ENCODE peak calls at places on chromosomes 5 and 9, in eight cellular contexts. Q is skeletal muscle cell, P is cardiac muscle cell, U is SK-N-SH, A is fibroblast of lung, O is foreskin fibroblast, S is MM.1S, G is HepG2. M is an unnamed sample.

GRCh38 chr5:14790220-14790619 is 81.4 kb downstream of the ANKH start:
- DNase-seq in Q (no peak), P (peak), U (no peak), A (peak), O (no peak), S (no peak), G (no peak), M (no peak)

GRCh38 chr9:35616681-35617459 is 1.3 kb downstream of the CD72 start:
- DNase-seq in Q (no peak), P (peak), U (peak), A (peak), O (peak), S (peak), G (no peak), M (no peak)

GRCh38 chr9:33430942-33431341 is 16.5 kb downstream of the AQP3 start:
- DNase-seq in Q (no peak), P (no peak), U (no peak), A (peak), O (no peak), S (no peak), G (no peak), M (no peak)

GRCh38 chr5:89628876-89629635 is 746.1 kb upstream of the MEF2C start:
- DNase-seq in Q (no peak), P (peak), U (no peak), A (peak), O (no peak), S (no peak), G (no peak), M (no peak)

GRCh38 chr9:100294341-100294740 is 58.4 kb downstream of the TEX10 start:
- DNase-seq in Q (no peak), P (peak), U (no peak), A (peak), O (no peak), S (no peak), G (no peak), M (no peak)

GRCh38 chr9:109652971-109653370 is 127.0 kb upstream of the PALM2AKAP2 start:
- DNase-seq in Q (no peak), P (peak), U (peak), A (peak), O (peak), S (no peak), G (peak), M (no peak)

GRCh38 chr9:33939924-33940874 is 108.5 kb downstream of the UBAP2 start:
- DNase-seq in Q (no peak), P (peak), U (no peak), A (no peak), O (no peak), S (no peak), G (peak), M (no peak)

GRCh38 chr9:108534741-108535140 is 321.0 kb downstream of the ACTL7B start:
- DNase-seq in Q (no peak), P (peak), U (no peak), A (peak), O (peak), S (no peak), G (no peak), M (no peak)

GRCh38 chr9:20760246-20760901 is 76.3 kb downstream of the FOCAD start:
- DNase-seq in Q (no peak), P (peak), U (no peak), A (no peak), O (no peak), S (no peak), G (no peak), M (no peak)

GRCh38 chr9:124328285-124328684 is 70.5 kb downstream of the NEK6 start:
- DNase-seq in Q (no peak), P (no peak), U (no peak), A (no peak), O (no peak), S (no peak), G (no peak), M (no peak)

GRCh38 chr9:128146591-128147120 is 2.6 kb upstream of the LCN2 start:
- DNase-seq in Q (no peak), P (no peak), U (no peak), A (no peak), O (no peak), S (no peak), G (no peak), M (no peak)

GRCh38 chr9:98010450-98010849 is 27.3 kb downstream of the ANP32B start:
- DNase-seq in Q (no peak), P (peak), U (peak), A (peak), O (peak), S (peak), G (no peak), M (peak)

GRCh38 chr9:85515021-85515420 is 226.7 kb downstream of the AGTPBP1 start:
- DNase-seq in Q (no peak), P (no peak), U (no peak), A (no peak), O (no peak), S (no peak), G (no peak), M (no peak)

GRCh38 chr5:131382407-131383395 is 118.8 kb downstream of the CDC42SE2 start:
- DNase-seq in Q (no peak), P (peak), U (peak), A (peak), O (peak), S (peak), G (peak), M (no peak)

GRCh38 chr9:91179237-91180138 is 182.2 kb downstream of the AUH start:
- DNase-seq in Q (peak), P (no peak), U (no peak), A (peak), O (peak), S (no peak), G (no peak), M (no peak)

GRCh38 chr5:14143843-14144585 is 872 bp downstream of the TRIO start:
- DNase-seq in Q (no peak), P (peak), U (peak), A (peak), O (peak), S (peak), G (no peak), M (no peak)

GRCh38 chr9:137317021-137317978 is 15.2 kb upstream of the NRARP start:
- DNase-seq in Q (no peak), P (no peak), U (peak), A (no peak), O (no peak), S (no peak), G (no peak), M (no peak)

GRCh38 chr9:79578891-79579290 is 7.1 kb downstream of the TLE4 start:
- DNase-seq in Q (no peak), P (no peak), U (no peak), A (no peak), O (no peak), S (no peak), G (no peak), M (no peak)

GRCh38 chr5:100550531-100551036 is 15.4 kb downstream of the FAM174A start:
- DNase-seq in Q (no peak), P (no peak), U (no peak), A (no peak), O (peak), S (peak), G (no peak), M (peak)

GRCh38 chr9:129102791-129103594 is 7.6 kb downstream of the CRAT start:
- DNase-seq in Q (peak), P (peak), U (peak), A (peak), O (peak), S (peak), G (peak), M (no peak)

GRCh38 chr9:137070906-137071275 is 534 bp upstream of the SAPCD2 start:
- DNase-seq in Q (no peak), P (no peak), U (peak), A (no peak), O (no peak), S (no peak), G (peak), M (no peak)

GRCh38 chr5:151718168-151718567 is 31.5 kb upstream of the SPARC start:
- DNase-seq in Q (no peak), P (no peak), U (no peak), A (peak), O (peak), S (no peak), G (no peak), M (no peak)

GRCh38 chr5:64637144-64637543 is 53.2 kb upstream of the SHISAL2B start:
- DNase-seq in Q (no peak), P (no peak), U (no peak), A (no peak), O (no peak), S (no peak), G (no peak), M (no peak)

GRCh38 chr5:172603425-172603824 is 37.6 kb upstream of the NEURL1B start:
- DNase-seq in Q (peak), P (peak), U (no peak), A (peak), O (peak), S (no peak), G (no peak), M (no peak)

GRCh38 chr5:172600571-172600970 is 40.5 kb upstream of the NEURL1B start:
- DNase-seq in Q (no peak), P (no peak), U (no peak), A (no peak), O (no peak), S (no peak), G (no peak), M (no peak)

GRCh38 chr5:172606156-172606785 is 34.8 kb upstream of the NEURL1B start:
- DNase-seq in Q (no peak), P (no peak), U (no peak), A (no peak), O (no peak), S (no peak), G (no peak), M (no peak)

GRCh38 chr5:172605466-172605865 is 35.6 kb upstream of the NEURL1B start:
- DNase-seq in Q (no peak), P (no peak), U (no peak), A (no peak), O (no peak), S (no peak), G (no peak), M (no peak)

GRCh38 chr5:172602712-172603289 is 38.3 kb upstream of the NEURL1B start:
- DNase-seq in Q (no peak), P (peak), U (no peak), A (no peak), O (peak), S (no peak), G (no peak), M (no peak)
- H3K4me3 ChIP-seq in Q (no peak), P (no peak), U (no peak), A (no peak), O (no peak), S (no peak), G (no peak), M (no peak)

DNA sequence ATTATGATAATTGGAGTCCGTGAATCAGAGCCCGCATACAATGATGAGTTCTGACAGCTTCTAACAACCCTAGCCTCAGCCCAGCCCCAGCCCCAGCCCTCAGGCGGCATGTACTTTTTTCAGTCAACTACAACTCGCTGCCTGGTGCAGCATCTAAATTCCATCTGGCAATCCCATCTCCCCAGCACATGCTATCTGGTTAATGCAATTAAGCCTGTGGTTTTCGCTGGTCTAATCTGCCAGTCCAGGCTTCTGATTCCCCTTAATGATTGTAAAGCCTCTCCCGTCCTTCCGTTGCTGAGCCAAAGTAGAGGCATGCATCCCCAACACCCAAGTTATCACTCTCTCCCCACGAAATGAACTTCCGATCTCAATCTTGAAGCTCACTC is 903 bp downstream of the ELAVL2 start:
- DNase-seq in Q (no peak), P (no peak), U (peak), A (no peak), O (no peak), S (no peak), G (no peak), M (no peak)
- H3K4me3 ChIP-seq in Q (peak), P (peak), U (peak), A (no peak), O (peak), S (no peak), G (no peak), M (peak)

GRCh38 chr9:17536027-17536426 is 42.8 kb upstream of the SH3GL2 start:
- DNase-seq in Q (no peak), P (no peak), U (no peak), A (no peak), O (no peak), S (no peak), G (no peak), M (no peak)

GRCh38 chr9:17532461-17532860 is 46.4 kb upstream of the SH3GL2 start:
- DNase-seq in Q (no peak), P (no peak), U (no peak), A (no peak), O (no peak), S (no peak), G (no peak), M (no peak)

GRCh38 chr9:17535176-17535575 is 43.7 kb upstream of the SH3GL2 start:
- DNase-seq in Q (no peak), P (no peak), U (no peak), A (no peak), O (no peak), S (no peak), G (no peak), M (no peak)

GRCh38 chr9:17528859-17529258 is 50.0 kb upstream of the SH3GL2 start:
- DNase-seq in Q (no peak), P (peak), U (no peak), A (no peak), O (no peak), S (no peak), G (no peak), M (no peak)

GRCh38 chr9:17531642-17532254 is 47.1 kb upstream of the SH3GL2 start:
- DNase-seq in Q (peak), P (peak), U (peak), A (peak), O (peak), S (peak), G (peak), M (no peak)
- H3K4me3 ChIP-seq in Q (peak), P (no peak), U (peak), A (no peak), O (peak), S (no peak), G (no peak), M (peak)

DNA sequence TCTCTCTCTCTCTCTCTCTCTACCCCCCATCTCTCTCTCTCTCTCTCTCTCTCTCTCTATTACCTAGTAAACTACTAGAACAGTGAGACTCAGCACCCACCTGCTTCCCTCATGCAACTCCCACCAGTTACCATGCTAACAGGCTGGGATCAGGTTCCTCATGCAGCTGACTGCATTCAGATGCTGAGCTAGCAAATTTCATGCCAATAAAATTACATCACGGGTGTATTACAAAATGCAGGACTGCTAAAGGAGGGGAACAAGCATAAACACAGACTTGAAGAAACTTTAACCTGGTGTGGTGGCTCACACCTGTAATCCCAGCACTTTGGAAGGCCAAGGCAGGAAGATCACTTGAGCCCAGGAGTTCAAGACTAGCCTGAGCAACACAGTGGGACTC is 76.0 kb downstream of the CEMIP2 start:
- DNase-seq in Q (peak), P (peak), U (no peak), A (peak), O (peak), S (no peak), G (no peak), M (no peak)
- H3K4me3 ChIP-seq in Q (no peak), P (no peak), U (no peak), A (no peak), O (no peak), S (no peak), G (no peak), M (no peak)

M was measured in epithelial cell of proximal tubule.